ENCODE peak calls at places on chromosomes 1 and 21, in four cellular contexts. N, I, P and A are unnamed samples.

GRCh38 chr1:27872802-27873665 is 690 bp downstream of the THEMIS2 start:
- DNase-seq in N (no peak), I (no peak), P (peak), A (peak)

GRCh38 chr1:62131093-62131725 is 63.4 kb upstream of the L1TD1 start:
- DNase-seq in N (peak), I (peak), P (no peak), A (peak)

GRCh38 chr1:245054105-245054831 is 100.5 kb upstream of the KIF26B start:
- DNase-seq in N (no peak), I (no peak), P (no peak), A (no peak)

GRCh38 chr1:70314706-70315304 is 39.7 kb downstream of the ANKRD13C start:
- DNase-seq in N (no peak), I (no peak), P (no peak), A (no peak)

GRCh38 chr21:26966978-26967913 is at the start of gene ADAMTS5:
- DNase-seq in N (no peak), I (peak), P (no peak), A (peak)

GRCh38 chr1:182809414-182809957 is 19.9 kb downstream of the NPL start:
- DNase-seq in N (no peak), I (no peak), P (no peak), A (no peak)

GRCh38 chr1:228046421-228047182 is 35.9 kb upstream of the ARF1 start:
- DNase-seq in N (no peak), I (no peak), P (no peak), A (no peak)

GRCh38 chr1:203338335-203339036 is 12.4 kb downstream of the FMOD start:
- DNase-seq in N (peak), I (peak), P (peak), A (peak)

GRCh38 chr1:1335792-1336248 is 4.7 kb downstream of the TAS1R3 start:
- DNase-seq in N (no peak), I (no peak), P (no peak), A (no peak)

GRCh38 chr1:181557313-181557712 is 74.0 kb downstream of the CACNA1E start:
- DNase-seq in N (no peak), I (no peak), P (no peak), A (no peak)

GRCh38 chr1:201709564-201710295 is 119.2 kb upstream of the IPO9 start:
- DNase-seq in N (peak), I (peak), P (peak), A (peak)

GRCh38 chr1:118184737-118185082 is 318 bp downstream of the SPAG17 start:
- DNase-seq in N (no peak), I (no peak), P (no peak), A (no peak)

GRCh38 chr1:21874328-21874727 is 62.3 kb downstream of the LDLRAD2 start:
- DNase-seq in N (peak), I (no peak), P (no peak), A (no peak)